ENCODE peak calls at places on chromosomes 11 and 22, in nine cellular contexts. B is A549; V is MV-4-11; Q is CD8-positive, alpha-beta memory T cell; L is left kidney; T is right lobe of liver; Z is heart left ventricle; F is spleen; W is Karpas-422. J is an unnamed sample.

GRCh38 chr11:87125257-87125656 is 87.5 kb downstream of the TMEM135 start:
- DNase-seq in B (peak), V (no peak), Q (no peak), L (no peak), T (no peak), Z (no peak), F (no peak), W (no peak), J (no peak)

GRCh38 chr11:46330154-46330886 is 16.9 kb upstream of the DGKZ start:
- DNase-seq in B (no peak), V (peak), Q (no peak), L (peak), T (no peak), Z (no peak), F (no peak), W (no peak), J (no peak)

GRCh38 chr11:11261629-11262028 is 91.4 kb downstream of the CSNK2A3 start:
- DNase-seq in B (no peak), V (no peak), Q (no peak), L (no peak), T (no peak), Z (no peak), F (no peak), W (peak), J (peak)

GRCh38 chr11:69034123-69034522 is 14.6 kb upstream of the TPCN2 start:
- DNase-seq in B (no peak), V (no peak), Q (no peak), L (no peak), T (no peak), Z (no peak), F (no peak), W (no peak), J (no peak)

GRCh38 chr11:3836903-3837302 is 3.9 kb downstream of the RHOG start:
- DNase-seq in B (no peak), V (peak), Q (peak), L (no peak), T (peak), Z (peak), F (peak), W (peak), J (peak)

GRCh38 chr22:22228421-22228820 is 16.2 kb upstream of the VPREB1 start:
- DNase-seq in B (no peak), V (no peak), Q (no peak), L (no peak), T (no peak), Z (no peak), F (no peak), W (no peak), J (no peak)

GRCh38 chr11:67118059-67118766 is 850 bp upstream of the KDM2A start:
- DNase-seq in B (peak), V (no peak), Q (peak), L (peak), T (peak), Z (peak), F (peak), W (peak), J (peak)

GRCh38 chr11:132734217-132734616 is 798.1 kb downstream of the OPCML start:
- DNase-seq in B (no peak), V (no peak), Q (no peak), L (no peak), T (no peak), Z (no peak), F (no peak), W (no peak), J (no peak)

GRCh38 chr11:83847635-83848034 is 561.5 kb upstream of the CCDC90B start:
- DNase-seq in B (no peak), V (no peak), Q (no peak), L (no peak), T (no peak), Z (no peak), F (no peak), W (no peak), J (no peak)

GRCh38 chr11:1305558-1306056 is 3.8 kb downstream of the TOLLIP start:
- DNase-seq in B (no peak), V (no peak), Q (no peak), L (peak), T (peak), Z (no peak), F (peak), W (no peak), J (no peak)

GRCh38 chr11:41431784-41432183 is 27.7 kb downstream of the LRRC4C start:
- DNase-seq in B (peak), V (peak), Q (no peak), L (peak), T (peak), Z (no peak), F (no peak), W (peak), J (peak)

GRCh38 chr11:93251922-93252321 is 54.1 kb upstream of the SLC36A4 start:
- DNase-seq in B (no peak), V (no peak), Q (no peak), L (no peak), T (no peak), Z (no peak), F (no peak), W (no peak), J (no peak)

GRCh38 chr11:12862761-12863469 is 146.2 kb upstream of the RASSF10 start:
- DNase-seq in B (peak), V (no peak), Q (no peak), L (peak), T (peak), Z (no peak), F (no peak), W (no peak), J (no peak)

GRCh38 chr11:133951484-133952198 is 5.1 kb downstream of the IGSF9B start:
- DNase-seq in B (no peak), V (no peak), Q (no peak), L (peak), T (no peak), Z (peak), F (no peak), W (no peak), J (no peak)

J was measured in OCI-LY7.